ENCODE peak calls at places on chromosomes 6 and 20, in five cellular contexts. Z is mucosa of descending colon, F is heart left ventricle, E is GM13977, D is Calu3. U is an unnamed sample.

GRCh38 chr6:45610832-45611231 is 233.1 kb upstream of the SUPT3H start:
- DNase-seq in Z (no peak), D (no peak), E (no peak), F (no peak), U (no peak)

GRCh38 chr6:136975089-136975715 is 53.1 kb downstream of the SLC35D3 start:
- DNase-seq in Z (no peak), E (no peak), F (no peak), D (no peak), U (no peak)

GRCh38 chr20:60453847-60454246 is 495.6 kb downstream of the CDH26 start:
- DNase-seq in E (no peak), D (no peak), F (no peak), Z (no peak), U (peak)

GRCh38 chr20:574297-574942 is 30.8 kb upstream of the CSNK2A1 start:
- DNase-seq in F (peak), Z (no peak), D (no peak), E (no peak), U (peak)

GRCh38 chr6:99148761-99149160 is 200.7 kb downstream of the FAXC start:
- DNase-seq in E (no peak), Z (no peak), D (no peak), F (no peak), U (no peak)

GRCh38 chr6:34526241-34526972 is 29.7 kb downstream of the SPDEF start:
- DNase-seq in D (no peak), Z (peak), F (no peak), E (no peak), U (no peak)

GRCh38 chr6:11224252-11224965 is 8.1 kb downstream of the NEDD9 start:
- DNase-seq in F (no peak), E (peak), D (no peak), Z (no peak), U (no peak)

GRCh38 chr6:157759028-157759427 is 64.0 kb upstream of the SNX9 start:
- DNase-seq in F (no peak), D (no peak), E (no peak), Z (no peak), U (no peak)

GRCh38 chr6:13268914-13269532 is 59.3 kb downstream of the TBC1D7 start:
- DNase-seq in D (peak), F (no peak), Z (no peak), E (no peak), U (peak)

GRCh38 chr6:11039040-11039439 is 5.1 kb downstream of the ELOVL2 start:
- DNase-seq in E (no peak), Z (no peak), F (no peak), D (no peak), U (no peak)

GRCh38 chr20:25014816-25015215 is 22.3 kb upstream of the APMAP start:
- DNase-seq in Z (no peak), D (no peak), E (no peak), F (peak), U (peak)

GRCh38 chr6:136526196-136526930 is 23.9 kb downstream of the MAP7 start:
- DNase-seq in D (no peak), Z (peak), E (no peak), F (peak), U (peak)

GRCh38 chr6:90296346-90297123 is at the start of gene BACH2:
- DNase-seq in Z (peak), F (peak), E (peak), D (peak), U (peak)

GRCh38 chr20:34493646-34494045 is 22.6 kb upstream of the DYNLRB1 start:
- DNase-seq in E (no peak), Z (no peak), D (no peak), F (no peak), U (no peak)

GRCh38 chr6:17709476-17709875 is 2.8 kb upstream of the NUP153 start:
- DNase-seq in D (no peak), F (no peak), E (no peak), Z (no peak), U (no peak)

GRCh38 chr6:45903959-45904358 is 111.7 kb downstream of the CLIC5 start:
- DNase-seq in D (no peak), E (no peak), F (no peak), Z (no peak), U (no peak)

GRCh38 chr6:6497541-6497940 is 91.0 kb upstream of the LY86 start:
- DNase-seq in D (no peak), Z (no peak), E (no peak), F (no peak), U (no peak)

GRCh38 chr6:74879234-74879633 is 326.6 kb downstream of the COL12A1 start:
- DNase-seq in D (no peak), Z (no peak), F (no peak), E (no peak), U (no peak)

GRCh38 chr6:101539510-101540245 is 146.2 kb downstream of the GRIK2 start:
- DNase-seq in F (no peak), D (no peak), E (no peak), Z (no peak), U (no peak)

U was measured in islet precursor cell.